ENCODE peak calls at places on chromosomes 3 and 15, in nine cellular contexts. One of them, this sample, is unnamed. For H3K4me1, the result is how much of the 10 kb centered on the place peaks cover.

GRCh38 chr15:47987908-47988532 is 132.8 kb upstream of the SLC24A5 start:
- DNase-seq in A549: peak
- DNase-seq in thoracic aorta: no peak
- DNase-seq in mucosa of descending colon: no peak
- DNase-seq in ovary: peak
- DNase-seq in trophoblast cell: peak
- DNase-seq in sigmoid colon: no peak
- DNase-seq in thyroid gland: peak
- DNase-seq in aorta: no peak
- DNase-seq in this sample: no peak

GRCh38 chr3:171977860-171978259 is 61.5 kb upstream of the FNDC3B start:
- DNase-seq in A549: no peak
- DNase-seq in thoracic aorta: no peak
- DNase-seq in mucosa of descending colon: no peak
- DNase-seq in ovary: no peak
- DNase-seq in trophoblast cell: no peak
- DNase-seq in sigmoid colon: no peak
- DNase-seq in thyroid gland: no peak
- DNase-seq in aorta: no peak
- DNase-seq in this sample: no peak

GRCh38 chr3:101193957-101194356 is 126.4 kb downstream of the IMPG2 start:
- DNase-seq in A549: no peak
- DNase-seq in thoracic aorta: no peak
- DNase-seq in mucosa of descending colon: no peak
- DNase-seq in ovary: no peak
- DNase-seq in trophoblast cell: peak
- DNase-seq in sigmoid colon: no peak
- DNase-seq in thyroid gland: no peak
- DNase-seq in aorta: no peak
- DNase-seq in this sample: no peak

GRCh38 chr3:42526616-42527367 is 24.3 kb downstream of the VIPR1 start:
- DNase-seq in A549: no peak
- DNase-seq in thoracic aorta: no peak
- DNase-seq in mucosa of descending colon: no peak
- DNase-seq in ovary: no peak
- DNase-seq in trophoblast cell: no peak
- DNase-seq in sigmoid colon: no peak
- DNase-seq in thyroid gland: no peak
- DNase-seq in aorta: no peak
- DNase-seq in this sample: no peak

GRCh38 chr15:31435891-31436628 is 109.4 kb downstream of the KLF13 start:
- DNase-seq in A549: no peak
- DNase-seq in thoracic aorta: no peak
- DNase-seq in mucosa of descending colon: peak
- DNase-seq in ovary: peak
- DNase-seq in trophoblast cell: no peak
- DNase-seq in sigmoid colon: no peak
- DNase-seq in thyroid gland: no peak
- DNase-seq in aorta: no peak
- DNase-seq in this sample: peak

GRCh38 chr15:52095597-52096262 is 16.8 kb downstream of the BCL2L10 start:
- DNase-seq in A549: peak
- DNase-seq in thoracic aorta: no peak
- DNase-seq in mucosa of descending colon: no peak
- DNase-seq in ovary: no peak
- DNase-seq in trophoblast cell: peak
- DNase-seq in sigmoid colon: no peak
- DNase-seq in thyroid gland: no peak
- DNase-seq in aorta: no peak
- DNase-seq in this sample: no peak

GRCh38 chr3:126544596-126545281 is 14.0 kb downstream of the C3orf22 start:
- DNase-seq in A549: no peak
- DNase-seq in thoracic aorta: no peak
- DNase-seq in mucosa of descending colon: peak
- DNase-seq in ovary: no peak
- DNase-seq in trophoblast cell: no peak
- DNase-seq in sigmoid colon: peak
- DNase-seq in thyroid gland: peak
- DNase-seq in aorta: peak
- DNase-seq in this sample: no peak

GRCh38 chr3:179450321-179450720 is 949 bp downstream of the GNB4 start:
- DNase-seq in A549: no peak
- DNase-seq in thoracic aorta: no peak
- DNase-seq in mucosa of descending colon: no peak
- DNase-seq in ovary: no peak
- DNase-seq in trophoblast cell: no peak
- DNase-seq in sigmoid colon: no peak
- DNase-seq in thyroid gland: no peak
- DNase-seq in aorta: no peak
- DNase-seq in this sample: no peak

GRCh38 chr3:48086736-48087470 is 70.7 kb upstream of the MAP4 start:
- DNase-seq in A549: peak
- DNase-seq in thoracic aorta: no peak
- DNase-seq in mucosa of descending colon: no peak
- DNase-seq in ovary: no peak
- DNase-seq in trophoblast cell: no peak
- DNase-seq in sigmoid colon: no peak
- DNase-seq in thyroid gland: no peak
- DNase-seq in aorta: no peak
- DNase-seq in this sample: no peak

GRCh38 chr3:55724851-55725250 is 237.7 kb upstream of the WNT5A start:
- DNase-seq in A549: no peak
- DNase-seq in thoracic aorta: no peak
- DNase-seq in mucosa of descending colon: no peak
- DNase-seq in ovary: no peak
- DNase-seq in trophoblast cell: no peak
- DNase-seq in sigmoid colon: no peak
- DNase-seq in thyroid gland: peak
- DNase-seq in aorta: no peak
- DNase-seq in this sample: no peak

GRCh38 chr15:37819191-37819590 is 115.2 kb upstream of the TMCO5A start:
- DNase-seq in A549: no peak
- DNase-seq in thoracic aorta: no peak
- DNase-seq in mucosa of descending colon: no peak
- DNase-seq in ovary: no peak
- DNase-seq in trophoblast cell: no peak
- DNase-seq in sigmoid colon: no peak
- DNase-seq in thyroid gland: peak
- DNase-seq in aorta: no peak
- DNase-seq in this sample: no peak

GRCh38 chr3:50267280-50267913 is 1.6 kb upstream of the SEMA3B start:
- DNase-seq in A549: no peak
- DNase-seq in thoracic aorta: no peak
- DNase-seq in mucosa of descending colon: peak
- DNase-seq in ovary: peak
- DNase-seq in trophoblast cell: peak
- DNase-seq in sigmoid colon: peak
- DNase-seq in thyroid gland: peak
- DNase-seq in aorta: peak
- DNase-seq in this sample: no peak

GRCh38 chr3:50266808-50267207 is 2.1 kb upstream of the SEMA3B start:
- DNase-seq in A549: no peak
- DNase-seq in thoracic aorta: no peak
- DNase-seq in mucosa of descending colon: peak
- DNase-seq in ovary: no peak
- DNase-seq in trophoblast cell: no peak
- DNase-seq in sigmoid colon: no peak
- DNase-seq in thyroid gland: no peak
- DNase-seq in aorta: peak
- DNase-seq in this sample: no peak

GRCh38 chr3:50268703-50269451 is at the start of gene SEMA3B:
- DNase-seq in A549: peak
- DNase-seq in thoracic aorta: peak
- DNase-seq in mucosa of descending colon: peak
- DNase-seq in ovary: peak
- DNase-seq in trophoblast cell: no peak
- DNase-seq in sigmoid colon: peak
- DNase-seq in thyroid gland: peak
- DNase-seq in aorta: peak
- DNase-seq in this sample: no peak

GRCh38 chr3:50269460-50269859 is 513 bp downstream of the SEMA3B start:
- DNase-seq in A549: no peak
- DNase-seq in thoracic aorta: no peak
- DNase-seq in mucosa of descending colon: no peak
- DNase-seq in ovary: no peak
- DNase-seq in trophoblast cell: no peak
- DNase-seq in sigmoid colon: no peak
- DNase-seq in thyroid gland: no peak
- DNase-seq in aorta: no peak
- DNase-seq in this sample: no peak

DNA sequence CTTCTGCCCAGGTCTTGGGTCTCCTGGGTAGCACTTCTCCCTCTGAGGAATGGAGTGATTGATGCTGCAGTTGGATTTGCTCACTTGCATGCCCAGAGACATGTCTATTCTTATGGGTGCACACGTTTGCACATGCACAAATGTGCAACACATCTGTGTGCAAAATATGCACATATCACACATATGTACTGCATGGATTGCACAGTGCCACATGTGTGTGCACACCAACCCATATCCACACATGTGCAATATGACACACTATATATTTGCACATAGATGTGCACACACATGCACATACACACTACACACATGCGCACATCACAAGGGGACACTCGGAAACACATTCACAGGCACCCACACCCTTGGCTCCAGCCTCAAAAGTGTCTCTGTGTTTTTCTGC is 671 bp upstream of the SEMA3B start:
- DNase-seq in A549: no peak
- DNase-seq in thoracic aorta: no peak
- DNase-seq in mucosa of descending colon: no peak
- DNase-seq in ovary: no peak
- DNase-seq in trophoblast cell: no peak
- DNase-seq in sigmoid colon: no peak
- DNase-seq in thyroid gland: no peak
- DNase-seq in aorta: no peak
- DNase-seq in this sample: no peak
- H3K4me1 ChIP-seq in A549: half or more
- H3K4me1 ChIP-seq in thoracic aorta: half or more
- H3K4me1 ChIP-seq in mucosa of descending colon: half or more
- H3K4me1 ChIP-seq in ovary: under half
- H3K4me1 ChIP-seq in trophoblast cell: half or more
- H3K4me1 ChIP-seq in sigmoid colon: half or more
- H3K4me1 ChIP-seq in thyroid gland: half or more
- H3K4me1 ChIP-seq in aorta: under half
- H3K4me1 ChIP-seq in this sample: half or more

GRCh38 chr3:82977871-82978270 is 1216.4 kb upstream of the GBE1 start:
- DNase-seq in A549: no peak
- DNase-seq in thoracic aorta: no peak
- DNase-seq in mucosa of descending colon: no peak
- DNase-seq in ovary: no peak
- DNase-seq in trophoblast cell: no peak
- DNase-seq in sigmoid colon: no peak
- DNase-seq in thyroid gland: no peak
- DNase-seq in aorta: no peak
- DNase-seq in this sample: no peak
- H3K4me3 ChIP-seq in A549: no peak
- H3K4me3 ChIP-seq in thoracic aorta: no peak
- H3K4me3 ChIP-seq in mucosa of descending colon: no peak
- H3K4me3 ChIP-seq in ovary: no peak
- H3K4me3 ChIP-seq in trophoblast cell: no peak
- H3K4me3 ChIP-seq in sigmoid colon: no peak
- H3K4me3 ChIP-seq in thyroid gland: no peak
- H3K4me3 ChIP-seq in aorta: no peak
- H3K4me3 ChIP-seq in this sample: no peak

DNA sequence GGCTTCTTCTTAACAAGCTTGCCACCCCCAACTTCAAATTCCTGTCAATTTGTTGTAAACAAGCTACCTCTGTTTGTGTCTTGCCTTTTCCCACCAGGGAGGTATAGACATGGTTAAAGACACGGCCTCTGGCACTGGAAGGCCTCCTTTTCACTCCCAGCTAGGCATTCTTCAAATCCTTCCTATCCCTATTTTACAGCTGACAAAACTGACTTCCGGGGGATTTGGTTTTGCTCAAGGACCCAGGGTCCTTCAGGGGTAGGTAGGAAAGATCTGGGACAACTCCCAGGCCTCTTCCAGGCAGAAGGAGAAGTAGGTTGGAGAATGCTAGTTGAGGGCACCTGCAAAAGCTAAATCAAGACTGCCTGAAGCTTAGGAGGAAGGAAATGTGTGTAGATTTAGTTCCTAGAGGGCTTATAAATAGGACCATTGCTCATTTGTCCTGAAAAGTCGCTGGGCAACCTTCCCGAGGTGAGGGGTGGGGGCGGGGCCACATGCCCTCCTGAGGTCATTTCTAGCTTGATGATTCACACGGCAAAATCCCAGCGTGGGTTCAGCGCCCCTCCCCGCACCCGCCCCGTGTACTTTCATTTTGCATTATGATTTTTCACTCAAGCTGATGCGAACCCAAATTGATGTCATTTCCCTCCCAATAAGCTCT is 365.5 kb downstream of the SHQ1 start:
- DNase-seq in A549: peak
- DNase-seq in thoracic aorta: peak
- DNase-seq in mucosa of descending colon: peak
- DNase-seq in ovary: peak
- DNase-seq in trophoblast cell: peak
- DNase-seq in sigmoid colon: peak
- DNase-seq in thyroid gland: peak
- DNase-seq in aorta: peak
- DNase-seq in this sample: no peak
- H3K4me1 ChIP-seq in A549: under half
- H3K4me1 ChIP-seq in thoracic aorta: under half
- H3K4me1 ChIP-seq in mucosa of descending colon: under half
- H3K4me1 ChIP-seq in ovary: under half
- H3K4me1 ChIP-seq in trophoblast cell: under half
- H3K4me1 ChIP-seq in sigmoid colon: under half
- H3K4me1 ChIP-seq in thyroid gland: under half
- H3K4me1 ChIP-seq in aorta: under half
- H3K4me1 ChIP-seq in this sample: under half

GRCh38 chr3:123984957-123985356 is 7.0 kb downstream of the ROPN1 start:
- DNase-seq in A549: no peak
- DNase-seq in thoracic aorta: no peak
- DNase-seq in mucosa of descending colon: no peak
- DNase-seq in ovary: no peak
- DNase-seq in trophoblast cell: no peak
- DNase-seq in sigmoid colon: no peak
- DNase-seq in thyroid gland: no peak
- DNase-seq in aorta: no peak
- DNase-seq in this sample: no peak

GRCh38 chr3:123984350-123984749 is 7.6 kb downstream of the ROPN1 start:
- DNase-seq in A549: no peak
- DNase-seq in thoracic aorta: no peak
- DNase-seq in mucosa of descending colon: no peak
- DNase-seq in ovary: no peak
- DNase-seq in trophoblast cell: no peak
- DNase-seq in sigmoid colon: no peak
- DNase-seq in thyroid gland: no peak
- DNase-seq in aorta: no peak
- DNase-seq in this sample: no peak

GRCh38 chr3:123986427-123986826 is 5.5 kb downstream of the ROPN1 start:
- DNase-seq in A549: no peak
- DNase-seq in thoracic aorta: no peak
- DNase-seq in mucosa of descending colon: no peak
- DNase-seq in ovary: no peak
- DNase-seq in trophoblast cell: no peak
- DNase-seq in sigmoid colon: no peak
- DNase-seq in thyroid gland: no peak
- DNase-seq in aorta: no peak
- DNase-seq in this sample: no peak

GRCh38 chr3:123980539-123980938 is 11.4 kb downstream of the ROPN1 start:
- DNase-seq in A549: no peak
- DNase-seq in thoracic aorta: no peak
- DNase-seq in mucosa of descending colon: no peak
- DNase-seq in ovary: no peak
- DNase-seq in trophoblast cell: no peak
- DNase-seq in sigmoid colon: no peak
- DNase-seq in thyroid gland: no peak
- DNase-seq in aorta: no peak
- DNase-seq in this sample: no peak
- H3K4me3 ChIP-seq in A549: peak
- H3K4me3 ChIP-seq in thoracic aorta: peak
- H3K4me3 ChIP-seq in mucosa of descending colon: no peak
- H3K4me3 ChIP-seq in ovary: no peak
- H3K4me3 ChIP-seq in trophoblast cell: no peak
- H3K4me3 ChIP-seq in sigmoid colon: peak
- H3K4me3 ChIP-seq in thyroid gland: no peak
- H3K4me3 ChIP-seq in aorta: no peak
- H3K4me3 ChIP-seq in this sample: no peak

This sample was measured in vagina.